ENCODE peak calls at places on chromosomes 16 and 17, in ten cellular contexts. A, W, N, Y, M, E, I, H, D and F are unnamed samples.

GRCh38 chr17:69060835-69061234 is at the start of gene ABCA9:
- DNase-seq in E (no peak), I (no peak), H (no peak), N (no peak), A (no peak), M (no peak), Y (no peak), D (peak), W (no peak), F (peak)

GRCh38 chr17:76250141-76250540 is 9.8 kb upstream of the RNF157 start:
- DNase-seq in N (no peak), Y (no peak), D (no peak), A (no peak), W (peak), I (no peak), H (peak), M (no peak), E (no peak), F (no peak)

GRCh38 chr16:49742428-49743205 is 113.3 kb downstream of the ZNF423 start:
- DNase-seq in D (no peak), H (no peak), W (no peak), Y (no peak), N (no peak), E (no peak), A (no peak), M (no peak), I (no peak), F (no peak)

GRCh38 chr17:70569131-70569530 is 399.8 kb downstream of the KCNJ2 start:
- DNase-seq in M (no peak), H (no peak), A (no peak), D (no peak), W (no peak), I (no peak), E (no peak), N (no peak), Y (no peak), F (no peak)

GRCh38 chr17:68205251-68205807 is 42.5 kb upstream of the AMZ2 start:
- DNase-seq in H (peak), A (peak), D (peak), N (peak), Y (peak), I (peak), E (peak), M (peak), W (peak), F (peak)

GRCh38 chr16:14502932-14503741 is 126.9 kb downstream of the PARN start:
- DNase-seq in A (peak), M (no peak), W (no peak), D (no peak), N (no peak), E (no peak), H (no peak), Y (peak), I (no peak), F (peak)

GRCh38 chr17:67246648-67247415 is 1.8 kb upstream of the HELZ start:
- DNase-seq in H (peak), A (peak), E (no peak), D (peak), W (peak), I (peak), Y (peak), N (peak), M (no peak), F (peak)

GRCh38 chr17:80777274-80777673 is 214.4 kb upstream of the CHMP6 start:
- DNase-seq in Y (no peak), A (no peak), I (no peak), N (no peak), D (no peak), E (no peak), H (peak), W (no peak), M (no peak), F (no peak)

GRCh38 chr17:14312522-14312921 is 11.6 kb downstream of the HS3ST3B1 start:
- DNase-seq in E (no peak), M (no peak), Y (no peak), N (no peak), I (no peak), A (no peak), H (no peak), W (no peak), D (no peak), F (no peak)

GRCh38 chr17:32222621-32223020 is 43.0 kb upstream of the RHBDL3 start:
- DNase-seq in N (no peak), M (no peak), A (no peak), E (no peak), D (peak), I (no peak), W (no peak), H (no peak), Y (peak), F (no peak)

GRCh38 chr16:11396241-11397048 is 51.2 kb downstream of the RMI2 start:
- DNase-seq in H (peak), Y (peak), I (peak), W (peak), A (peak), M (peak), N (peak), E (peak), D (peak), F (peak)

GRCh38 chr17:48293319-48294192 is 136.5 kb downstream of the SKAP1 start:
- DNase-seq in D (no peak), A (peak), M (no peak), H (no peak), I (no peak), W (no peak), Y (no peak), N (no peak), E (no peak), F (no peak)

GRCh38 chr16:85202631-85203461 is 90.6 kb upstream of the CIBAR2 start:
- DNase-seq in M (no peak), I (no peak), D (peak), W (no peak), N (no peak), A (peak), E (no peak), H (peak), Y (no peak), F (peak)

GRCh38 chr16:89096768-89097527 is 3.3 kb downstream of the ACSF3 start:
- DNase-seq in D (no peak), M (no peak), E (peak), N (peak), A (no peak), W (peak), H (no peak), I (peak), Y (no peak), F (peak)